ENCODE peak calls at places on chromosome 16, in four cellular contexts. One of them, this sample, is unnamed.

GRCh38 chr16:8962393-8963009 is 1.2 kb downstream of the USP7 start:
- DNase-seq in EL: peak
- DNase-seq in GM19239: peak
- DNase-seq in Caki2: peak
- DNase-seq in this sample: no peak

GRCh38 chr16:89334461-89334860 is 117.0 kb downstream of the ZNF778 start:
- DNase-seq in EL: no peak
- DNase-seq in GM19239: no peak
- DNase-seq in Caki2: no peak
- DNase-seq in this sample: no peak

GRCh38 chr16:86337581-86338402 is 172.5 kb upstream of the FOXF1 start:
- DNase-seq in EL: no peak
- DNase-seq in GM19239: no peak
- DNase-seq in Caki2: no peak
- DNase-seq in this sample: no peak

GRCh38 chr16:47779201-47780016 is 318.3 kb downstream of the PHKB start:
- DNase-seq in EL: peak
- DNase-seq in GM19239: peak
- DNase-seq in Caki2: no peak
- DNase-seq in this sample: peak

GRCh38 chr16:59013930-59014329 is 279.8 kb upstream of the GOT2 start:
- DNase-seq in EL: no peak
- DNase-seq in GM19239: no peak
- DNase-seq in Caki2: no peak
- DNase-seq in this sample: no peak

GRCh38 chr16:86618431-86619262 is 40.3 kb downstream of the FOXL1 start:
- DNase-seq in EL: no peak
- DNase-seq in GM19239: no peak
- DNase-seq in Caki2: no peak
- DNase-seq in this sample: peak

GRCh38 chr16:12061336-12062055 is 85.0 kb downstream of the SNX29 start:
- DNase-seq in EL: peak
- DNase-seq in GM19239: no peak
- DNase-seq in Caki2: peak
- DNase-seq in this sample: no peak

GRCh38 chr16:1183235-1183907 is 30.5 kb downstream of the CACNA1H start:
- DNase-seq in EL: peak
- DNase-seq in GM19239: no peak
- DNase-seq in Caki2: peak
- DNase-seq in this sample: peak

GRCh38 chr16:88533381-88533831 is 36.8 kb upstream of the ZC3H18 start:
- DNase-seq in EL: peak
- DNase-seq in GM19239: no peak
- DNase-seq in Caki2: no peak
- DNase-seq in this sample: no peak

GRCh38 chr16:85460983-85461813 is 151.9 kb upstream of the GSE1 start:
- DNase-seq in EL: peak
- DNase-seq in GM19239: no peak
- DNase-seq in Caki2: no peak
- DNase-seq in this sample: peak

GRCh38 chr16:57235128-57236092 is 9.6 kb upstream of the ARL2BP start:
- DNase-seq in EL: peak
- DNase-seq in GM19239: no peak
- DNase-seq in Caki2: peak
- DNase-seq in this sample: peak

GRCh38 chr16:2388875-2389433 is 40.3 kb upstream of the CCNF start:
- DNase-seq in EL: peak
- DNase-seq in GM19239: no peak
- DNase-seq in Caki2: no peak
- DNase-seq in this sample: peak

GRCh38 chr16:10787304-10787703 is 31.3 kb downstream of the TVP23A start:
- DNase-seq in EL: no peak
- DNase-seq in GM19239: no peak
- DNase-seq in Caki2: no peak
- DNase-seq in this sample: no peak

GRCh38 chr16:12503201-12503600 is 300.5 kb downstream of the CPPED1 start:
- DNase-seq in EL: no peak
- DNase-seq in GM19239: no peak
- DNase-seq in Caki2: no peak
- DNase-seq in this sample: no peak

GRCh38 chr16:24748242-24748641 is 18.8 kb downstream of the TNRC6A start:
- DNase-seq in EL: peak
- DNase-seq in GM19239: no peak
- DNase-seq in Caki2: peak
- DNase-seq in this sample: peak